ENCODE peak calls at places on chromosome 1, in four cellular contexts. H, V, F and Z are unnamed samples. For H3K4me1 and H3K27me3, the result is how much of the 10 kb centered on the place peaks cover.

GRCh38 chr1:21935393-21935804 is 1.7 kb downstream of the HSPG2 start:
- DNase-seq in H (no peak), V (no peak), F (no peak), Z (peak)

GRCh38 chr1:42164551-42165420 is at the start of gene GUCA2A:
- DNase-seq in H (no peak), V (no peak), F (no peak), Z (peak)

GRCh38 chr1:93350322-93350721 is 4.6 kb downstream of the DR1 start:
- DNase-seq in H (no peak), V (no peak), F (no peak), Z (no peak)

GRCh38 chr1:109368464-109368863 is 29.3 kb downstream of the SORT1 start:
- DNase-seq in H (no peak), V (no peak), F (no peak), Z (no peak)

GRCh38 chr1:97243973-97244560 is 522.5 kb downstream of the PTBP2 start:
- DNase-seq in H (peak), V (peak), F (no peak), Z (no peak)

GRCh38 chr1:226443439-226443838 is 35.5 kb upstream of the PARP1 start:
- DNase-seq in H (no peak), V (peak), F (no peak), Z (no peak)

GRCh38 chr1:58781541-58782307 is 2.1 kb downstream of the JUN start:
- DNase-seq in H (peak), V (no peak), F (peak), Z (peak)

GRCh38 chr1:116409751-116410182 is 36.7 kb downstream of the ATP1A1 start:
- DNase-seq in H (no peak), V (no peak), F (no peak), Z (no peak)

GRCh38 chr1:20896824-20897223 is 109.7 kb upstream of the HP1BP3 start:
- DNase-seq in H (no peak), V (no peak), F (no peak), Z (peak)

GRCh38 chr1:39085174-39085573 is 59.0 kb downstream of the NDUFS5 start:
- DNase-seq in H (no peak), V (no peak), F (no peak), Z (no peak)

GRCh38 chr1:39086386-39087108 is 60.4 kb downstream of the NDUFS5 start:
- DNase-seq in H (no peak), V (no peak), F (no peak), Z (no peak)

GRCh38 chr1:39088658-39089057 is 62.5 kb downstream of the NDUFS5 start:
- DNase-seq in H (no peak), V (no peak), F (no peak), Z (no peak)

GRCh38 chr1:39089811-39090519 is 63.8 kb downstream of the NDUFS5 start:
- DNase-seq in H (no peak), V (no peak), F (no peak), Z (no peak)

DNA sequence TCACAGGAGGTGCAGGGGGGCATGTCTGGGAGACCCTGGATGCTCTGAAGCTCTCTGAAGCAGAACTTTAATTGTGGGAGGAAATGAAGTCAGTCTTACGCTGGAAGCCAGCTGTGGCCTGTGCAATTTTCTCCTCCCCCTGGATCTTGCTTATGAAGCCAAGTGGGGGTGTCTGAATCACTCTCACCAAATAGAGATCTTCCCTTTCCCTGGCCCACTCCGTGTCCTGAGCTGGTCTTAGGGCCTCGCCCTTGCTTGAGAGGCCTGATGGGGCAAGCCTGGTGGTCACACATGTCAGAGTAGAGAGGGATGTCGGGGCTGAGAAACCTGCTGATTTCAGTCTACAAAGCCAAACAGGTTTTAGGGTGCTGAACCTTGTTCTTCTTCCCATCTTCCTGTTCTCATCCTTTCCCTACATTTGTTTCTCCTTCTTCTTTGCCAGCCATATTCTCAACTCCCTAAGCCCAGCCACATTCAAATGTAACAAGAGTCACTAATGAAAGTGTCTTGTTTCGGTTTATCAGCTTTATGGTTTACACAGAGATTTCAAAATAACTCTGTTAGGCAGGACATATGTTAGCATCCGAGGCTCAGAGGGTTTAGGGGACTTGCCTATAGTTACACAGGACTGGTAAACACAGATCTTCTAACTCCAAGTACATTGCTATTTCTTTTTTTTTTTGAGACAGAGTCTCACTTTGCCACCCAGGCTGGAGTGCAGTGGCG is 61.1 kb downstream of the NDUFS5 start:
- DNase-seq in H (no peak), V (no peak), F (peak), Z (no peak)
- H3K4me1 ChIP-seq in H (under half), V (under half), F (under half), Z (under half)

DNA sequence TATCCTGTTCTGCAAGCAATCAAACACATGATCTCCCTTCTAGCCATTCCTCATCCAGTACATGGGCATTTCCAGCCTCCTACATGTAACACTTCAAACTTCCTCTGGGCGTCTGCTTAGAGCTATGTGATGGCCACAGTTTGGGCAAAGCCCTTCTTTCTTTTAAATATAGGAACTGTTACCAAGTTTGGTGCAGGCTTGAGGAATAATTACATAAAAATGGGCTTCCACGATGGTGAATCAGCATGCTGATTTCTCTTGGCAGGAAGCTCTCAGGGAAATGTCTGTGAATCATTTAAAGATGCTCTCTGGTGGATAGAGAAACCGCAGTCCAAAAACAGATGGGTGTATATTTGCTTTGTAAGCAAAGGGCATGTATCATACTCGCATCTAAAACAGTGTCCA is 176.9 kb upstream of the FMN2 start:
- DNase-seq in H (no peak), V (no peak), F (no peak), Z (no peak)
- TF ChIP-seq CTCF in H (no peak), V (no peak), F (no peak), Z (no peak)

GRCh38 chr1:202240956-202241355 is 47.4 kb downstream of the LGR6 start:
- DNase-seq in H (no peak), V (no peak), F (no peak), Z (no peak)
- H3K27me3 ChIP-seq in H (under half), V (under half), F (under half), Z (under half)

GRCh38 chr1:65317866-65318653 is 8.7 kb downstream of the DNAJC6 start:
- DNase-seq in H (no peak), V (no peak), F (no peak), Z (no peak)

GRCh38 chr1:65319754-65320153 is 10.4 kb downstream of the DNAJC6 start:
- DNase-seq in H (no peak), V (no peak), F (no peak), Z (no peak)

GRCh38 chr1:65321879-65322278 is 12.5 kb downstream of the DNAJC6 start:
- DNase-seq in H (no peak), V (no peak), F (no peak), Z (no peak)

GRCh38 chr1:65319141-65319540 is 9.8 kb downstream of the DNAJC6 start:
- DNase-seq in H (no peak), V (no peak), F (no peak), Z (no peak)

GRCh38 chr1:65316233-65316632 is 6.9 kb downstream of the DNAJC6 start:
- DNase-seq in H (peak), V (no peak), F (no peak), Z (no peak)
- H3K4me1 ChIP-seq in H (under half), V (under half), F (under half), Z (under half)

GRCh38 chr1:163535807-163536206 is 214.1 kb downstream of the NUF2 start:
- DNase-seq in H (peak), V (peak), F (no peak), Z (no peak)
- TF ChIP-seq CTCF in H (peak), V (peak), F (peak), Z (peak)

GRCh38 chr1:36996106-36996505 is 38.2 kb downstream of the GRIK3 start:
- DNase-seq in H (no peak), V (no peak), F (no peak), Z (no peak)
- H3K27me3 ChIP-seq in H (under half), V (half or more), F (under half), Z (under half)

GRCh38 chr1:23594927-23595353 is 35.6 kb upstream of the ID3 start:
- DNase-seq in H (no peak), V (no peak), F (no peak), Z (no peak)
- H3K4me1 ChIP-seq in H (under half), V (under half), F (under half), Z (under half)

GRCh38 chr1:94542088-94542671 is 621 bp upstream of the F3 start:
- DNase-seq in H (no peak), V (no peak), F (peak), Z (no peak)

GRCh38 chr1:94541175-94542087 is at the start of gene F3:
- DNase-seq in H (peak), V (peak), F (peak), Z (peak)

GRCh38 chr1:94543893-94544635 is 2.5 kb upstream of the F3 start:
- DNase-seq in H (no peak), V (no peak), F (no peak), Z (no peak)

GRCh38 chr1:94543003-94543402 is 1.4 kb upstream of the F3 start:
- DNase-seq in H (no peak), V (no peak), F (no peak), Z (no peak)

GRCh38 chr1:94544706-94545490 is 3.3 kb upstream of the F3 start:
- DNase-seq in H (no peak), V (no peak), F (no peak), Z (no peak)
- TF ChIP-seq CTCF in H (peak), V (no peak), F (no peak), Z (no peak)

DNA sequence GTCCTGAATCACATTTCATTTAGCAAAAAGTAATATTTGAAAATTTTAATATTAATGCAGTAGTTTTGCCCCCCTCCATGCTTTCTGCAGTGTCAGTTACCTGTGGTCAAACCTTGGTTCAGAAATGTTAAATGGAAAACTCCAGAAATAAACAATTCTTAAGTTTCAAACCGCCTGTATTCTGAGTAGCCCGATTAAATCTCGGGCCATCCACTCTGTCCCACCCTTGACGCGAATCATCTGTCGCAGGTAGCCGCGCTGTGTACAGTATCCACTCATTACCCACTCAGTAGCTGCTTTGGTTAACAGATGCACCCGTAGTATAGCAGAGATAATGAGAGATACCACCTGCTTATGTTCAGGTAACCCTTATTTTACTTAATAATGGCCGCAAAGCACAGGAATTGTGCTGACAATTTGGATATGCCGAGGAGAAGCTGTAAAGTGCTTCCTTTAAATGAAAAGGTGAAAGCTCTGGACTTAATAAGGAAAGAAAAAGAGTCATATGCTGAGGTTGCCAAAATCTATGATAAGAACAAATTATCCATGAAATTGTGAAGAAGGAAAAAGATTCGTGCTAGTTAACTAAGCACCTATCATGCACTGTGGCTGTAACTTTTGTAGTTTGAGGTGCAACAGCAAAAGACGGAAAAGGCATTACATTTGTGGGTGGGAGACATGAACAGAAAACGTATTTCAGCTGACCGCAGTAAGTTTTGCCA is 889 bp upstream of the SCYL3 start:
- DNase-seq in H (no peak), V (no peak), F (no peak), Z (no peak)
- H3K27me3 ChIP-seq in H (under half), V (under half), F (under half), Z (under half)

DNA sequence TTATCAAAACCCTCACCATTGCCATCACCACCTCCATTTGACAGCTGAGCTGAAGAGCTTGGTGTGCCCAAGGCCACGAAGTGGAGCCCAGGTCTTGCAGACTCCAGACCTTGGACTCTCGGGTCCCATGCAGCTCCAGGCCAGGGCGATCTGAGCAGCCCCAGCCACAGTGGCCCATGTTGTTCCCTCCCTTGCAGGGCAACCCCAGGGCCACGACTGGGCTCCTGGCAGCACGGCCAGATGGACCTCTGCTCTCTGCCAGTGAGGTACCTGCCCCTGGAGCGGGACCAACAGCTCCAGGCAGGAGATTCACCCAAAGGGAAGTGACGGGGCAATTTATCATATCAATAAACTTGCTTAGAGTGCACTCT is 182.7 kb upstream of the VAMP3 start:
- DNase-seq in H (no peak), V (no peak), F (no peak), Z (peak)
- H3K4me1 ChIP-seq in H (under half), V (under half), F (under half), Z (under half)